ENCODE peak calls at places on chromosomes 6 and 20, in nine cellular contexts. Z is epithelial cell of proximal tubule; W is OCI-LY7; O is cardiac muscle cell; M is hepatocyte; I is AG09309; E is CD8-positive, alpha-beta T cell; B is GM12865; N is GM12878. L is an unnamed sample.

GRCh38 chr6:136887899-136888298 is 34.2 kb upstream of the SLC35D3 start:
- DNase-seq in I (no peak), E (no peak), O (no peak), M (no peak), W (no peak), Z (no peak), B (no peak), N (no peak), L (no peak)

GRCh38 chr6:13453771-13454251 is 33.6 kb downstream of the GFOD1 start:
- DNase-seq in E (peak), O (peak), M (no peak), N (peak), W (no peak), Z (peak), I (no peak), B (peak), L (peak)

GRCh38 chr20:1434571-1435336 is 31.9 kb downstream of the NSFL1C start:
- DNase-seq in O (peak), E (peak), B (peak), M (no peak), W (peak), I (peak), Z (no peak), N (peak), L (no peak)

GRCh38 chr6:71336901-71337300 is 48.3 kb downstream of the OGFRL1 start:
- DNase-seq in B (no peak), Z (no peak), I (no peak), O (no peak), N (no peak), E (no peak), M (no peak), W (no peak), L (no peak)

GRCh38 chr6:160455484-160456213 is 107.5 kb downstream of the SLC22A3 start:
- DNase-seq in O (peak), E (peak), M (peak), I (no peak), Z (no peak), B (peak), N (peak), W (peak), L (no peak)

GRCh38 chr20:58705525-58705924 is 12.9 kb downstream of the NPEPL1 start:
- DNase-seq in B (no peak), M (no peak), W (no peak), E (no peak), N (no peak), Z (no peak), I (no peak), O (no peak), L (no peak)

GRCh38 chr6:111771084-111771411 is 102.2 kb downstream of the FYN start:
- DNase-seq in Z (no peak), E (no peak), M (no peak), B (no peak), O (no peak), W (no peak), N (no peak), I (no peak), L (no peak)

GRCh38 chr20:50267041-50267865 is 76.6 kb downstream of the CEBPB start:
- DNase-seq in M (peak), I (no peak), O (peak), E (no peak), B (no peak), W (no peak), N (no peak), Z (no peak), L (no peak)

GRCh38 chr6:12137480-12137879 is 125.4 kb downstream of the HIVEP1 start:
- DNase-seq in E (no peak), O (peak), M (peak), N (no peak), W (no peak), Z (no peak), B (no peak), I (peak), L (no peak)

GRCh38 chr20:3932277-3933073 is 43.3 kb downstream of the PANK2 start:
- DNase-seq in B (no peak), I (no peak), W (no peak), E (no peak), Z (no peak), O (no peak), N (no peak), M (no peak), L (no peak)

GRCh38 chr20:37537505-37537904 is 9.8 kb upstream of the BLCAP start:
- DNase-seq in B (no peak), Z (no peak), O (no peak), M (no peak), N (no peak), E (no peak), W (no peak), I (no peak), L (no peak)

GRCh38 chr20:3876676-3877075 is 12.5 kb upstream of the PANK2 start:
- DNase-seq in I (no peak), M (no peak), N (no peak), O (no peak), W (no peak), E (no peak), Z (no peak), B (no peak), L (no peak)

GRCh38 chr6:44072959-44073611 is 54.2 kb downstream of the MRPL14 start:
- DNase-seq in B (peak), O (peak), M (peak), I (no peak), W (peak), E (peak), Z (no peak), N (no peak), L (no peak)

GRCh38 chr20:35307666-35308653 is 15.7 kb upstream of the FAM83C start:
- DNase-seq in E (no peak), B (no peak), M (no peak), W (no peak), I (peak), Z (peak), N (no peak), O (peak), L (peak)

DNA sequence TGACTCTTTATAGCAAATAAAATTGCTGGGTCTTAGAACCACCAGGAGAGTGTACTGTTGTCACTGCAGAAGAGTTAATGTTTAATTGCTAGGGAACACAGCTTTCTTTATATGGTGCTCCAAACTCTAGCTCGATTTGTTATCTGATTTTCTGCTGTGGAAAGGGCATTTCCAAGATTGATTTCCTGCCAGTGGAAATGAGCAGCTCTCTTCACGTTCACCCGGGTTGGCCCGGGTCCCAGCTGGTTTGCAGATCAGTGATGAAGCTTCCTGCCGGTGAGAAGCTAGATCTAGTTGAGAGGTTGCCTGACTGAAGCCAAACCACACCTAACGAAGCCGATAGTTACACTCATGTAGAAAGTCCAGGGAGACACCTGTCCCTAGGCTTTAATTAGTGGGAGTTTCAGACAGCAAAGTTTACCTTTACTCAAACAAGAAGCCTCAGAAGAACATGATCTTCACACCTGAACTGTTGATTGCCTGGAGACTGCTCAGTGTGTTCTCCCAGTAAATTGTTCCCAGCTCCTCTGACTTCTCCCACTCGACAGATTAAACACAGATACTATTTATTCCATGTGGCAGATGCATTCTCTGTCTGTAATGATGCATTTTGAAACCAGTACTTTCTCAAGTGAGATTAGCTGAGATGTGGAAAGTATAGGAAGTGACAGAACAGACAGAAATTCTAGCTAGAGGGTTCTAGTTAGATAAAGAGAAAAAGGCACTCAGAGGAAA is 27.8 kb downstream of the PAQR8 start:
- DNase-seq in E (peak), O (peak), B (peak), N (peak), W (peak), I (no peak), Z (peak), M (peak), L (no peak)
- H3K4me3 ChIP-seq in E (peak), O (no peak), B (peak), N (peak), W (no peak), I (no peak), Z (peak), M (no peak), L (no peak)

GRCh38 chr6:5583528-5583927 is 322.2 kb downstream of the FARS2 start:
- DNase-seq in E (no peak), Z (no peak), W (no peak), O (no peak), I (no peak), N (no peak), M (no peak), B (no peak), L (no peak)

GRCh38 chr6:5580736-5581568 is 319.6 kb downstream of the FARS2 start:
- DNase-seq in O (no peak), Z (no peak), N (no peak), I (no peak), W (peak), B (peak), M (no peak), E (peak), L (no peak)

GRCh38 chr6:5587648-5588047 is 326.3 kb downstream of the FARS2 start:
- DNase-seq in Z (no peak), E (no peak), N (no peak), M (no peak), I (no peak), O (no peak), B (no peak), W (no peak), L (no peak)

GRCh38 chr6:5584072-5584471 is 322.8 kb downstream of the FARS2 start:
- DNase-seq in N (no peak), E (no peak), W (no peak), B (no peak), I (peak), M (no peak), O (peak), Z (no peak), L (no peak)

DNA sequence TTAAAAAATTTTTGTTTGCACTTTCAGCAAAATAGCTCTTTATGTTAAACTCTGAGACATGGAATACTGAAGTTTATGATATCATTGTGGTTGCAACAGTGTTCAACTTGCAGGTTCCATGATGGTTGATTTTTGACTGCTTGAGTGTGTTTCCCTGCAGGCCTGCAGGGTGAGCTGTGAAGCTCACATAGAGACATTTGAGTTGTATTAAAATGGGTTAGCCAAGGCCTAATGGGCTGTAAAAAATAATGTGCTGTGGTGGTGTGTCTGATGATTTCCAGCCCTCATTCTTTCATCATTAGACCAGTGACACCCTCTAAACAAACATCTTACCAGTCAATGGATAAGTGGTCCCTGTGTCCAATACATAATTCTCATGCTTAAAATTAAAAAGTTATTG is 321.4 kb downstream of the FARS2 start:
- DNase-seq in W (no peak), M (no peak), Z (no peak), E (no peak), N (no peak), B (no peak), I (no peak), O (no peak), L (no peak)
- TF ChIP-seq CTCF in W (no peak), M (no peak), Z (peak), E (no peak), N (no peak), B (no peak), I (no peak), O (no peak), L (no peak)

GRCh38 chr20:2557873-2558580 is 21.7 kb downstream of the TMC2 start:
- DNase-seq in I (no peak), N (no peak), E (no peak), O (no peak), M (no peak), W (no peak), Z (no peak), B (no peak), L (no peak)
- H3K4me3 ChIP-seq in I (no peak), N (no peak), E (no peak), O (peak), M (no peak), W (no peak), Z (no peak), B (no peak), L (no peak)

GRCh38 chr6:148343383-148343782 is 745 bp downstream of the SASH1 start:
- DNase-seq in B (no peak), W (no peak), Z (no peak), N (no peak), I (no peak), E (no peak), M (no peak), O (peak), L (no peak)
- TF ChIP-seq CTCF in B (no peak), W (no peak), Z (peak), N (no peak), I (peak), E (no peak), M (no peak), O (no peak), L (no peak)

GRCh38 chr6:41731561-41732086 is 3.8 kb downstream of the TFEB start:
- DNase-seq in O (no peak), W (no peak), E (no peak), I (no peak), N (no peak), M (no peak), B (no peak), Z (no peak), L (no peak)
- H3K4me3 ChIP-seq in O (no peak), W (peak), E (no peak), I (no peak), N (peak), M (peak), B (peak), Z (no peak), L (no peak)

DNA sequence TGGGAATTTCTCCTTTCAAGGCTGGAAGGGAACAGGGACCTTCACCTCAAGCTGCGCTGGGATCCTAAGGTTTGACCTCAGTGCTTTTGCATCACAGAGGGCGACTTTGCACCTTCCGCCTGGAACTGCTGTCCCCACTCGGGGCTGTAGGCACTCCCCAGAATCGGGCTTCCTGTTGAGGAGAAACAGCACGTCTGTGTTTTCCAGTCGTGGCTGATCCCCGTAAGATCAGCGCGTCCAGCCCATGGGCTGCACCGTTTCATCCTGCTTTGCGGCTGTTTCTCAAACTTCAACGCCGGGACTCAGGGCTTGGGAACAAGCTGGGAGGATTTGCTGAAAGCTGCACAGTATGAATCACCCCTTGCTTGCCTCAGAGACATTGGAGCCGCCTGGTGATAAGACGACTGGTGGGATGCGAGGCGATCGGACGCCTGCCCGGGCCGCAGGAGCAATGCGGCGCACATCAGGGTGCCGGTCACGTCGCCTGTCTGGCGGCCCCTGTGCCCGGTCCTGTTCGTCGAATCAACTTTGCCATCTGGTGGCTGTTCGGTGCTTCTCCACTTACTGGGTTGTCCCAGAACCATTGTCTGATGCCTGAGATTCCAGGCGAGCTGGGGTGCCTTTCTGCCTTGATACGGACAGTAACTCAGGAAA is 53.6 kb upstream of the FRMD1 start:
- DNase-seq in I (peak), E (no peak), W (no peak), Z (no peak), N (no peak), B (no peak), M (peak), O (peak), L (peak)
- TF ChIP-seq CTCF in I (peak), E (no peak), W (no peak), Z (peak), N (no peak), B (no peak), M (peak), O (peak), L (peak)

DNA sequence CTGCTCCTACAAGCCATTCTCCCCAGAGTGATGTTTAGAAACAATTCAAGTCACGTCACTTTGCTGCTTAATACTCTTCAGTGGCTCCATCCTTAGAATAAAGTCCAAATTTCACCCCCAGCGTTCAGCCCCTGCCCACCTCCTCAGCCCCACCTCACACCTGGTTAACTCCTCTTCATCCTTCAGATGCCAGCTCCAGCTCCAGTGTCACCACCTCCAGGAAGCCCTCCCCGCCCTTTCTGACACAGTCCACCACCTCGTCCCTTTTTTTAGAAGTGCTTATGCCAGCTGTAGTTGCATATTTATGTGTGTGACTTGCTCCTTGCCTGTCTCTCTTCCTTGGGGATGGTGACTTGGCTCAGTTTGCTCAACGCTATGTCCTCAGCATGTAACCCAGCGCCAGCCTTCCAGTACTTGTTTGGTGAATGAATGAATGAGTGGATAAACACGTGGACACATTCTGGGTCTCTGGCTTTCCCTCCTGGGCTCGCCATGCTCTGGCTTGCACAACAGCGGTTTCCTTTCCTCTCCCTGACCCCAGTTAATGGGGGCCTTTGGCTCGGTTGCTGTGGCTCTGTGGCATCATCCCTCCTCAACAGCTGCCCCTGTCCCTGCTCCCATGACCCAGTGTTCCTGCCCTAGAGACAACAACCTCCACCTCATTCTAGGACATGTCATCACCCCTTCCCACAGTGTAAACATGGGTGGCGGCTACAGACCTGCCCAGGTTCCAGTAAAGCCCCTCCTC is 3.7 kb upstream of the IP6K3 start:
- DNase-seq in B (no peak), E (no peak), M (no peak), W (no peak), N (no peak), I (no peak), O (peak), Z (no peak), L (no peak)
- H3K4me3 ChIP-seq in B (no peak), E (no peak), M (no peak), W (no peak), N (no peak), I (no peak), O (no peak), Z (no peak), L (no peak)

GRCh38 chr6:57221191-57221935 is 744 bp downstream of the RAB23 start:
- DNase-seq in E (peak), W (peak), B (peak), N (no peak), M (peak), O (peak), Z (no peak), I (no peak), L (no peak)

GRCh38 chr6:57217270-57217669 is 4.8 kb downstream of the RAB23 start:
- DNase-seq in I (no peak), M (no peak), E (no peak), Z (no peak), O (no peak), B (no peak), N (no peak), W (no peak), L (no peak)

GRCh38 chr6:57215260-57215659 is 6.8 kb downstream of the RAB23 start:
- DNase-seq in M (no peak), E (no peak), O (no peak), N (no peak), B (no peak), I (no peak), Z (no peak), W (no peak), L (no peak)

GRCh38 chr6:57220083-57220703 is 1.9 kb downstream of the RAB23 start:
- DNase-seq in W (no peak), N (no peak), M (no peak), E (no peak), I (no peak), O (no peak), B (no peak), Z (no peak), L (no peak)

GRCh38 chr6:57216235-57217101 is 5.6 kb downstream of the RAB23 start:
- DNase-seq in O (peak), E (no peak), Z (no peak), W (no peak), M (no peak), B (no peak), N (no peak), I (no peak), L (no peak)
- TF ChIP-seq CTCF in O (peak), E (peak), Z (no peak), W (peak), M (no peak), B (no peak), N (no peak), I (no peak), L (no peak)